ENCODE peak calls at places on chromosomes 12 and 14, in six cellular contexts. H is stomach, O is neural progenitor cell, K is BJ, I is fibroblast of lung, C is MM.1S. B is an unnamed sample.

GRCh38 chr12:15584366-15585041 is 204.7 kb downstream of the EPS8 start:
- DNase-seq in K (no peak), H (no peak), I (peak; percentile 90), O (peak; percentile 50), C (peak; percentile 63), B (no peak)

GRCh38 chr12:111816065-111816615 is 25.9 kb upstream of the MAPKAPK5 start:
- DNase-seq in H (no peak), K (no peak), O (no peak), C (no peak), I (no peak), B (no peak)

GRCh38 chr12:104701756-104702155 is 245.0 kb downstream of the CHST11 start:
- DNase-seq in H (peak; percentile 65), O (no peak), I (no peak), K (no peak), C (no peak), B (no peak)

GRCh38 chr12:124020398-124021024 is 47.5 kb downstream of the ZNF664 start:
- DNase-seq in O (no peak), I (peak; percentile 76), H (no peak), K (no peak), C (no peak), B (no peak)

GRCh38 chr12:116257213-116257612 is 20.3 kb downstream of the MED13L start:
- DNase-seq in K (no peak), I (peak; percentile 37), H (no peak), C (no peak), O (no peak), B (no peak)

GRCh38 chr12:90062799-90063198 is 354.2 kb upstream of the ATP2B1 start:
- DNase-seq in K (no peak), I (no peak), H (no peak), C (no peak), O (no peak), B (no peak)

GRCh38 chr12:59843260-59843843 is 247.5 kb downstream of the SLC16A7 start:
- DNase-seq in C (no peak), O (no peak), H (no peak), I (no peak), K (no peak), B (no peak)

GRCh38 chr12:63915105-63915830 is 70.8 kb downstream of the SRGAP1 start:
- DNase-seq in I (peak; percentile 52), C (no peak), K (no peak), H (no peak), O (no peak), B (no peak)

GRCh38 chr12:100234591-100235304 is 32.1 kb downstream of the DEPDC4 start:
- DNase-seq in O (peak; percentile 31), K (no peak), H (no peak), I (peak; percentile 85), C (peak; percentile 43), B (peak; percentile 6)

GRCh38 chr12:107929436-107929835 is 154.9 kb downstream of the ASCL4 start:
- DNase-seq in C (no peak), O (peak; percentile 70), H (no peak), K (no peak), I (peak; percentile 4), B (no peak)

GRCh38 chr14:24889843-24890242 is 160.1 kb downstream of the STXBP6 start:
- DNase-seq in K (no peak), C (no peak), H (no peak), I (no peak), O (no peak), B (no peak)

GRCh38 chr12:52360106-52360662 is 7.1 kb downstream of the KRT85 start:
- DNase-seq in O (no peak), I (no peak), C (no peak), H (no peak), K (no peak), B (no peak)

GRCh38 chr14:92495041-92495440 is 18.5 kb upstream of the RIN3 start:
- DNase-seq in I (no peak), O (peak; percentile 11), C (no peak), H (no peak), K (no peak), B (no peak)

GRCh38 chr14:101876539-101876938 is 87.8 kb upstream of the DYNC1H1 start:
- DNase-seq in C (peak; percentile 93), I (peak; percentile 55), O (no peak), K (peak; percentile 48), H (peak; percentile 56), B (peak; percentile 76)

GRCh38 chr14:101874001-101874400 is 90.4 kb upstream of the DYNC1H1 start:
- DNase-seq in K (no peak), O (no peak), H (no peak), I (no peak), C (no peak), B (no peak)

GRCh38 chr14:101875041-101875725 is 89.2 kb upstream of the DYNC1H1 start:
- DNase-seq in C (peak; percentile 21), O (no peak), K (no peak), H (no peak), I (no peak), B (no peak)

GRCh38 chr14:101877766-101878165 is 86.6 kb upstream of the DYNC1H1 start:
- DNase-seq in I (no peak), C (no peak), O (no peak), H (no peak), K (no peak), B (no peak)

DNA sequence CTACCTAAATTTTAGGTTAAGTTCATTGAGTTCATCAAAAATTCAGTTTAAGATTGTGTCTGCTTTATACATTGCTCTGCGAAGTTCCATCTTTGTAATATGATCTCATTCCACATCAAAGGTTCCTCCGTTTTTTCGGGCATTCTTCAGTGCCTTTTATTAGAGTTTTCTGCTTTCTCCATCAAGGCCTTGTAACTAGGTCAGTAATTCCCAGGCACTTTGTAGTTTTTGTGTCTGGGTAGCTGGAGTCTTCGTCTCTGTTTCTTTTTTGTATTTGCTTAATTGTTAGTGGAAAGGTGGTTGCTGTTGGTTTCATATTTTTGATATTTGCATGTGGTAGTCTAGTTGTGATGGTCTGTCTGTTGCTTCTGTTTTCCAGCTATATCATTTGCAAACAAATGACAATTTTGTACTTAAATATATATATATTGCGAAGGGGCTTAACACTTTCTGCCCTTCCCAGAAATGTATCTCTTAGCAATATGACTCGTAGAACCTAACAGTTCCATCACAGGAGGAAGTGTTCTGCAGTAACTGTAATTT is 88.6 kb upstream of the DYNC1H1 start:
- DNase-seq in H (no peak), K (no peak), C (peak; percentile 27), I (no peak), O (no peak), B (no peak)
- H3K4me3 ChIP-seq in H (no peak overlapping the region), K (no peak overlapping the region), C (peak overlapping the region; percentile 50), I (no peak overlapping the region), O (no peak overlapping the region), B (peak overlapping the region; percentile 8)

DNA sequence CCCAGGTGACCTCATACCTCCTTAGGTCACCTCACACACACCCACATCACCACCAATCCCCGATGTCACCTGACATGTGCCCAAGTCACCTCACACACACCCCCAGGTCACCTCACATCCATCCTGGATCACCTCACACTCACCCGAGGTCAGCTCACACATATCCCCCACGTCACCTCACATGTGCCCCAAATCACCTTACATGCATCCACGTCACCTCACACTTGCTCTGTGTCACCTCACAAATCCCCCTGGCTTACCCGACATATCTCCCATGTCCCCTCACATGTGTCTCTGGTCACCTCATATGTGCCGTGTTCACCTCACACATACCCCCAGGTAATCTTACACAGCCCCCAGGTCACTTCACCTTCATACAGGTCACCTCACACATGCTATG is 864.6 kb downstream of the TMEM121 start:
- DNase-seq in O (no peak), I (no peak), H (no peak), C (no peak), K (no peak), B (no peak)
- H3K36me3 ChIP-seq in O (no peaks in the 10 kb centered on the region), I (no peaks in the 10 kb centered on the region), H (no peaks in the 10 kb centered on the region), C (no peaks in the 10 kb centered on the region), K (no peaks in the 10 kb centered on the region), B (no peaks in the 10 kb centered on the region)

GRCh38 chr14:86675059-86675458 is 1145.1 kb downstream of the FLRT2 start:
- DNase-seq in I (no peak), C (no peak), H (no peak), K (no peak), O (peak; percentile 19), B (no peak)
- TF ChIP-seq CTCF in I (no peak), C (no peak), H (no peak), K (no peak), O (peak; percentile 39), B (no peak)

GRCh38 chr12:68119250-68119649 is 40.3 kb downstream of the IFNG start:
- DNase-seq in O (no peak), H (no peak), K (no peak), I (no peak), C (no peak), B (no peak)
- H3K4me3 ChIP-seq in O (no peak overlapping the region), H (no peak overlapping the region), K (no peak overlapping the region), I (no peak overlapping the region), C (no peak overlapping the region), B (no peak overlapping the region)

DNA sequence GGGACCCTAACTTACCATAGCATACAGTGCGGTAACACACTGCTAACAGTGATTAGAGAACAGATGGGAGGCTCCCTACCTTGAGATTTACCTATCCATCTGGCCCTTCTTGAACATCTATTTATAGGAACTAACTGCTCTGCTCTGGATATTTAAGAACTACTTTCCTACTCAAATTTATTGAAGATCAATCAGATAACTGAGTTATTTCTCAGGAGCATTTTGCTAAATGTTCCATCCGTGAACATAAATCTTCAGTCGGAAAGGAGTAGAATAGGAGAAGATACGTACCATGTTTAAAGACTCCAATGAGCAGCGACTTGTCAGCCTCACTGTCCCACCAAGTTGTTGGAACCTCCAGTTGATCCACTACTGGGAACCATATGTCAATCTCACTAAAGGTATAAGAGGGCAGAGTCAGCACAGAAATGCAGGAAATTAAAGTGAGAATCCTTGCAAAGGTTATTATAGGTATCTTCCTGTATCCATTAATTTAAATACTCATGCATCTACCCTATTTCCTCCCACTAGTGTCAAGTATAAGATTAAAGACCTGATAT is 15.6 kb upstream of the SUPT16H start:
- DNase-seq in K (no peak), I (no peak), O (no peak), H (no peak), C (no peak), B (no peak)
- H3K36me3 ChIP-seq in K (peaks cover 30% of the 10 kb centered on the region), I (peaks cover 18% of the 10 kb centered on the region), O (peaks cover 49% of the 10 kb centered on the region), H (peaks cover 100% of the 10 kb centered on the region), C (no peaks in the 10 kb centered on the region), B (peaks cover 35% of the 10 kb centered on the region)

GRCh38 chr12:43544703-43545102 is 7.3 kb downstream of the ADAMTS20 start:
- DNase-seq in K (no peak), H (no peak), O (peak; percentile 2), I (no peak), C (no peak), B (no peak)
- TF ChIP-seq CTCF in K (no peak), H (no peak), O (no peak), I (no peak), C (no peak), B (no peak)

GRCh38 chr12:67853204-67853603 is 136.0 kb upstream of the IFNG-AS1 start:
- DNase-seq in K (peak; percentile 56), C (no peak), H (no peak), I (peak; percentile 60), O (no peak), B (no peak)

GRCh38 chr12:67855103-67855502 is 134.1 kb upstream of the IFNG-AS1 start:
- DNase-seq in O (no peak), I (no peak), C (no peak), K (no peak), H (no peak), B (no peak)

GRCh38 chr12:67854351-67854750 is 134.9 kb upstream of the IFNG-AS1 start:
- DNase-seq in K (no peak), O (no peak), C (no peak), H (no peak), I (no peak), B (no peak)
- H3K4me3 ChIP-seq in K (no peak overlapping the region), O (no peak overlapping the region), C (no peak overlapping the region), H (no peak overlapping the region), I (no peak overlapping the region), B (no peak overlapping the region)